ENCODE peak calls at places on chromosomes 3 and 15, in six cellular contexts. One of them, this sample, is unnamed.
A peak's percentile ranks its signal among the peaks of the same experiment; 100 is the strongest.

GRCh38 chr3:186261638-186262037 is 100.4 kb downstream of the DGKG start:
- DNase-seq in cardiac fibroblast: no peak
- DNase-seq in naive thymus-derived CD4-positive, alpha-beta T cell: no peak
- DNase-seq in astrocyte of the spinal cord: no peak
- DNase-seq in esophagus squamous epithelium: no peak
- DNase-seq in choroid plexus epithelial cell: peak; percentile 29
- DNase-seq in this sample: peak; percentile 46

GRCh38 chr15:76968310-76968709 is 26.6 kb upstream of the PSTPIP1 start:
- DNase-seq in cardiac fibroblast: peak; percentile 19
- DNase-seq in astrocyte of the spinal cord: no peak
- DNase-seq in naive thymus-derived CD4-positive, alpha-beta T cell: no peak
- DNase-seq in esophagus squamous epithelium: no peak
- DNase-seq in choroid plexus epithelial cell: no peak
- DNase-seq in this sample: no peak

GRCh38 chr3:46017720-46018119 is 9.6 kb downstream of the XCR1 start:
- DNase-seq in esophagus squamous epithelium: no peak
- DNase-seq in astrocyte of the spinal cord: no peak
- DNase-seq in cardiac fibroblast: peak; percentile 34
- DNase-seq in choroid plexus epithelial cell: peak; percentile 39
- DNase-seq in naive thymus-derived CD4-positive, alpha-beta T cell: no peak
- DNase-seq in this sample: no peak

GRCh38 chr3:196890309-196890708 is 22.6 kb downstream of the SENP5 start:
- DNase-seq in astrocyte of the spinal cord: no peak
- DNase-seq in naive thymus-derived CD4-positive, alpha-beta T cell: no peak
- DNase-seq in cardiac fibroblast: no peak
- DNase-seq in esophagus squamous epithelium: no peak
- DNase-seq in choroid plexus epithelial cell: no peak
- DNase-seq in this sample: no peak

GRCh38 chr15:35603298-35603697 is 57.3 kb upstream of the DPH6 start:
- DNase-seq in choroid plexus epithelial cell: peak; percentile 82
- DNase-seq in cardiac fibroblast: peak; percentile 66
- DNase-seq in naive thymus-derived CD4-positive, alpha-beta T cell: no peak
- DNase-seq in astrocyte of the spinal cord: peak; percentile 76
- DNase-seq in esophagus squamous epithelium: no peak
- DNase-seq in this sample: no peak

GRCh38 chr15:93333826-93334225 is 244.8 kb upstream of the RGMA start:
- DNase-seq in naive thymus-derived CD4-positive, alpha-beta T cell: no peak
- DNase-seq in esophagus squamous epithelium: no peak
- DNase-seq in choroid plexus epithelial cell: no peak
- DNase-seq in astrocyte of the spinal cord: no peak
- DNase-seq in cardiac fibroblast: no peak
- DNase-seq in this sample: peak; percentile 18

GRCh38 chr3:8565376-8565775 is 63.8 kb downstream of the LMCD1 start:
- DNase-seq in naive thymus-derived CD4-positive, alpha-beta T cell: no peak
- DNase-seq in astrocyte of the spinal cord: no peak
- DNase-seq in cardiac fibroblast: no peak
- DNase-seq in esophagus squamous epithelium: no peak
- DNase-seq in choroid plexus epithelial cell: no peak
- DNase-seq in this sample: no peak

GRCh38 chr3:151219056-151219455 is 16.0 kb upstream of the GPR171 start:
- DNase-seq in cardiac fibroblast: peak; percentile 43
- DNase-seq in astrocyte of the spinal cord: peak; percentile 45
- DNase-seq in naive thymus-derived CD4-positive, alpha-beta T cell: no peak
- DNase-seq in esophagus squamous epithelium: no peak
- DNase-seq in choroid plexus epithelial cell: peak; percentile 36
- DNase-seq in this sample: no peak

GRCh38 chr3:149037684-149038083 is 46.3 kb downstream of the GYG1 start:
- DNase-seq in choroid plexus epithelial cell: no peak
- DNase-seq in astrocyte of the spinal cord: no peak
- DNase-seq in naive thymus-derived CD4-positive, alpha-beta T cell: no peak
- DNase-seq in cardiac fibroblast: no peak
- DNase-seq in esophagus squamous epithelium: no peak
- DNase-seq in this sample: no peak

GRCh38 chr3:59654120-59654952 is 604.5 kb upstream of the CFAP20DC start:
- DNase-seq in naive thymus-derived CD4-positive, alpha-beta T cell: no peak
- DNase-seq in esophagus squamous epithelium: no peak
- DNase-seq in cardiac fibroblast: peak; percentile 15
- DNase-seq in choroid plexus epithelial cell: peak; percentile 16
- DNase-seq in astrocyte of the spinal cord: no peak
- DNase-seq in this sample: no peak

GRCh38 chr3:14451844-14452533 is 49.6 kb downstream of the SLC6A6 start:
- DNase-seq in astrocyte of the spinal cord: peak; percentile 88
- DNase-seq in choroid plexus epithelial cell: peak; percentile 89
- DNase-seq in esophagus squamous epithelium: no peak
- DNase-seq in cardiac fibroblast: peak; percentile 91
- DNase-seq in naive thymus-derived CD4-positive, alpha-beta T cell: no peak
- DNase-seq in this sample: no peak

GRCh38 chr15:69637818-69638217 is 185.2 kb downstream of the RPLP1 start:
- DNase-seq in astrocyte of the spinal cord: no peak
- DNase-seq in choroid plexus epithelial cell: no peak
- DNase-seq in esophagus squamous epithelium: no peak
- DNase-seq in naive thymus-derived CD4-positive, alpha-beta T cell: no peak
- DNase-seq in cardiac fibroblast: no peak
- DNase-seq in this sample: no peak

DNA sequence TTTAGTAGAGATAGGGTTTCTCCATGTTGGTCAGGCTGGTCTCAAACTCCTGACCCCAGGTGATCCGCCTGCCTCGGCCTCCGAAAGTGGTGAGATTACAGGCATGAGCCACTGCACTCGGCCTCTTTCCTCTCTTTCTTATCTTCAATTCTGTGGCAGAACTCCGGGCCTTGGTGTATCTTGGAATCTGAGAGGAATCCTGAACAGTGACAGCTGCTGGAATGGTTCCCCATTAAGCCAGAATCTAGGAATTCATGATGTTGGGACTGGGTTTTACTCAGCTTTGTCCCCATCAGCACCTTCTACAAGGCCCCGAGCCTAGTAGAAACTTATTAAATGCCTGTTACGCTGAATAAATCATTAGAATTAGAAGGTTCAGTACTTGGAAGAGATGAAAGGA is 81.4 kb downstream of the GPR156 start:
- DNase-seq in naive thymus-derived CD4-positive, alpha-beta T cell: no peak
- DNase-seq in cardiac fibroblast: no peak
- DNase-seq in astrocyte of the spinal cord: no peak
- DNase-seq in esophagus squamous epithelium: no peak
- DNase-seq in choroid plexus epithelial cell: no peak
- DNase-seq in this sample: no peak
- H3K4me3 ChIP-seq in naive thymus-derived CD4-positive, alpha-beta T cell: no peak overlapping the region
- H3K4me3 ChIP-seq in cardiac fibroblast: no peak overlapping the region
- H3K4me3 ChIP-seq in astrocyte of the spinal cord: no peak overlapping the region
- H3K4me3 ChIP-seq in esophagus squamous epithelium: no peak overlapping the region
- H3K4me3 ChIP-seq in choroid plexus epithelial cell: no peak overlapping the region
- H3K4me3 ChIP-seq in this sample: no peak overlapping the region

GRCh38 chr15:40381818-40382529 is 547 bp upstream of the KNSTRN start:
- DNase-seq in astrocyte of the spinal cord: no peak
- DNase-seq in esophagus squamous epithelium: no peak
- DNase-seq in choroid plexus epithelial cell: no peak
- DNase-seq in cardiac fibroblast: no peak
- DNase-seq in naive thymus-derived CD4-positive, alpha-beta T cell: no peak
- DNase-seq in this sample: no peak
- H3K4me3 ChIP-seq in astrocyte of the spinal cord: no peak overlapping the region
- H3K4me3 ChIP-seq in esophagus squamous epithelium: no peak overlapping the region
- H3K4me3 ChIP-seq in choroid plexus epithelial cell: no peak overlapping the region
- H3K4me3 ChIP-seq in cardiac fibroblast: no peak overlapping the region
- H3K4me3 ChIP-seq in naive thymus-derived CD4-positive, alpha-beta T cell: no peak overlapping the region
- H3K4me3 ChIP-seq in this sample: no peak overlapping the region

DNA sequence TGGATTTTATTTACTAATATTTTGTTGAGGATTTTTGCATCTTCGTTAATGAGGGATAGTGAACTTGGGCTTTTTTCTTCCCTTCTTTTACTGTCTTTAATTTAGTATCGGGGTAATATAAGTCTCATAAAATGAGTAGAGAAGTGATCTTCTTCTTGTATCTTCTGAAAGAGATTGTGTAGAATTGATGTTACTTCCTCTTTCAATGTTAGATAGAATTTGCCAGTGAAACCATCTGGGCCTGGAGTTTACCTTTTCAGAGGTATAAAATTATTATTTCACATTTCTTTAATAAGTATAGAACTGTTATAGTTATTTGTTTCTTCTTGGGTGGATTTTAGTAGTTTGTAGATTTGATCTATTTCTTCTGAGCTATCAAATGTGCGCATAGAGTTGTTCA is 7.8 kb downstream of the HESX1 start:
- DNase-seq in astrocyte of the spinal cord: no peak
- DNase-seq in esophagus squamous epithelium: no peak
- DNase-seq in cardiac fibroblast: no peak
- DNase-seq in naive thymus-derived CD4-positive, alpha-beta T cell: no peak
- DNase-seq in choroid plexus epithelial cell: no peak
- DNase-seq in this sample: no peak
- H3K4me3 ChIP-seq in astrocyte of the spinal cord: no peak overlapping the region
- H3K4me3 ChIP-seq in esophagus squamous epithelium: no peak overlapping the region
- H3K4me3 ChIP-seq in cardiac fibroblast: no peak overlapping the region
- H3K4me3 ChIP-seq in naive thymus-derived CD4-positive, alpha-beta T cell: no peak overlapping the region
- H3K4me3 ChIP-seq in choroid plexus epithelial cell: no peak overlapping the region
- H3K4me3 ChIP-seq in this sample: no peak overlapping the region

GRCh38 chr3:62373714-62374333 is 474 bp upstream of the FEZF2 start:
- DNase-seq in cardiac fibroblast: no peak
- DNase-seq in choroid plexus epithelial cell: no peak
- DNase-seq in naive thymus-derived CD4-positive, alpha-beta T cell: no peak
- DNase-seq in astrocyte of the spinal cord: no peak
- DNase-seq in esophagus squamous epithelium: no peak
- DNase-seq in this sample: no peak
- H3K4me3 ChIP-seq in cardiac fibroblast: peak overlapping the region; percentile 28
- H3K4me3 ChIP-seq in choroid plexus epithelial cell: no peak overlapping the region
- H3K4me3 ChIP-seq in naive thymus-derived CD4-positive, alpha-beta T cell: no peak overlapping the region
- H3K4me3 ChIP-seq in astrocyte of the spinal cord: no peak overlapping the region
- H3K4me3 ChIP-seq in esophagus squamous epithelium: no peak overlapping the region
- H3K4me3 ChIP-seq in this sample: no peak overlapping the region

DNA sequence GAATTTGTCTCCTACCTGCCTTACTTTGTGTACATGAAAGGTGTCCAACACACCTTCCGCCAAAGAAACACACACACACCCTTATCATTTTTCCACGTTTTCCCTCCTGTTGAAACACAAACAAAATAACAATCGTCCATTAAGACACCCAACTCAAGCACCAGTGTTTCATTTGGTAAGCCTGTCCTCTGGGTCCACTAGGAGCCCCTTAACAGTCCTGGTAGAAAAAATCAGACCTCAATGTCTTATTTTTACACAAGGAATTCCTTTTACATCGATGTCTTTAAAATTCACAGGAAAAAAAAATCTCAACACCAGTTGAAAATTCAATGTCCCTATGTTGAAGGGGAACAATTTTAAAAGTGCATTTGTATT is 4.0 kb downstream of the HES1 start:
- DNase-seq in naive thymus-derived CD4-positive, alpha-beta T cell: no peak
- DNase-seq in choroid plexus epithelial cell: peak; percentile 49
- DNase-seq in astrocyte of the spinal cord: no peak
- DNase-seq in esophagus squamous epithelium: no peak
- DNase-seq in cardiac fibroblast: peak; percentile 22
- DNase-seq in this sample: no peak
- H3K4me3 ChIP-seq in naive thymus-derived CD4-positive, alpha-beta T cell: no peak overlapping the region
- H3K4me3 ChIP-seq in choroid plexus epithelial cell: no peak overlapping the region
- H3K4me3 ChIP-seq in astrocyte of the spinal cord: no peak overlapping the region
- H3K4me3 ChIP-seq in esophagus squamous epithelium: no peak overlapping the region
- H3K4me3 ChIP-seq in cardiac fibroblast: no peak overlapping the region
- H3K4me3 ChIP-seq in this sample: no peak overlapping the region